ENCODE peak calls at places on chromosomes 5 and 9, in eight cellular contexts. F, X, O, E, W, B, N and C are unnamed samples.

GRCh38 chr9:98575379-98576346 is 133.1 kb downstream of the GABBR2 start:
- DNase-seq in O (no peak), B (peak; percentile 88), N (peak; percentile 43), X (no peak), F (no peak), E (no peak), W (no peak), C (no peak)

GRCh38 chr9:19493174-19493811 is 84.5 kb downstream of the ACER2 start:
- DNase-seq in O (peak; percentile 60), X (peak; percentile 15), B (peak; percentile 78), F (peak; percentile 60), E (peak; percentile 76), W (peak; percentile 77), N (peak; percentile 55), C (peak; percentile 94)

GRCh38 chr5:8993031-8993430 is 552.8 kb downstream of the SEMA5A start:
- DNase-seq in E (no peak), N (no peak), X (no peak), B (no peak), O (no peak), F (no peak), W (no peak), C (no peak)

GRCh38 chr5:178284095-178284675 is 51.6 kb upstream of the PHYKPL start:
- DNase-seq in N (no peak), W (no peak), E (no peak), X (no peak), B (peak; percentile 3), O (no peak), F (no peak), C (no peak)

GRCh38 chr5:15320896-15321295 is 179.1 kb upstream of the FBXL7 start:
- DNase-seq in F (no peak), W (peak; percentile 37), O (no peak), E (no peak), B (no peak), X (no peak), N (no peak), C (no peak)

GRCh38 chr5:143233020-143233419 is 170.5 kb downstream of the NR3C1 start:
- DNase-seq in X (no peak), W (no peak), E (no peak), N (no peak), B (peak; percentile 75), F (no peak), O (no peak), C (no peak)

GRCh38 chr5:167381457-167381856 is 910.0 kb upstream of the WWC1 start:
- DNase-seq in B (no peak), X (no peak), E (no peak), F (no peak), W (no peak), O (no peak), N (no peak), C (no peak)

GRCh38 chr5:9533096-9533495 is 12.8 kb downstream of the SEMA5A start:
- DNase-seq in X (no peak), E (no peak), F (no peak), N (no peak), W (no peak), B (peak; percentile 35), O (no peak), C (no peak)

GRCh38 chr5:108036484-108036883 is 345.4 kb downstream of the FBXL17 start:
- DNase-seq in W (no peak), X (no peak), O (no peak), F (no peak), N (no peak), B (no peak), E (no peak), C (no peak)

GRCh38 chr9:112232233-112232632 is 57.1 kb upstream of the SUSD1 start:
- DNase-seq in F (no peak), E (no peak), W (no peak), X (no peak), N (no peak), B (no peak), O (no peak), C (no peak)

GRCh38 chr5:126450388-126450787 is 27.2 kb downstream of the GRAMD2B start:
- DNase-seq in X (peak; percentile 59), N (no peak), O (no peak), F (no peak), W (no peak), B (no peak), E (no peak), C (no peak)

GRCh38 chr9:81529556-81530193 is 159.7 kb downstream of the TLE1 start:
- DNase-seq in B (peak; percentile 58), X (no peak), W (no peak), N (no peak), F (no peak), E (no peak), O (no peak), C (no peak)

GRCh38 chr9:127921592-127922120 is 4.8 kb upstream of the ST6GALNAC4 start:
- DNase-seq in O (peak; percentile 77), W (peak; percentile 24), E (peak; percentile 30), F (peak; percentile 83), N (peak; percentile 88), B (no peak), X (peak; percentile 70), C (peak; percentile 93)

GRCh38 chr5:116810937-116811336 is 236.3 kb upstream of the SEMA6A start:
- DNase-seq in W (no peak), N (no peak), F (no peak), B (no peak), O (no peak), E (no peak), X (no peak), C (no peak)

GRCh38 chr9:122213102-122213588 is 15.6 kb downstream of the LHX6 start:
- DNase-seq in B (no peak), N (no peak), E (no peak), W (no peak), X (no peak), O (no peak), F (no peak), C (peak; percentile 61)

GRCh38 chr5:125559296-125559695 is 812.9 kb upstream of the ZNF608 start:
- DNase-seq in N (no peak), O (no peak), W (no peak), X (no peak), B (peak; percentile 99), F (no peak), E (no peak), C (no peak)